ENCODE peak calls at places on chromosomes 2 and 18, in five cellular contexts. G, V, D, U and C are unnamed samples.

GRCh38 chr18:73199151-73199550 is 331.4 kb upstream of the NETO1 start:
- DNase-seq in G (no peak), V (no peak), D (no peak), U (no peak), C (no peak)

GRCh38 chr2:88603146-88603545 is 24.1 kb downstream of the EIF2AK3 start:
- DNase-seq in G (no peak), V (no peak), D (no peak), U (no peak), C (no peak)

GRCh38 chr18:49668583-49669290 is 106.9 kb downstream of the LIPG start:
- DNase-seq in G (peak), V (no peak), D (no peak), U (no peak), C (no peak)

GRCh38 chr2:22291074-22291473 is 1093.9 kb upstream of the KLHL29 start:
- DNase-seq in G (no peak), V (no peak), D (no peak), U (no peak), C (no peak)

GRCh38 chr2:95374916-95375471 is 27.5 kb upstream of the FAHD2A start:
- DNase-seq in G (no peak), V (no peak), D (peak), U (no peak), C (no peak)

GRCh38 chr2:239815638-239816035 is 209.5 kb downstream of the NDUFA10 start:
- DNase-seq in G (no peak), V (no peak), D (no peak), U (no peak), C (no peak)

GRCh38 chr2:207632575-207633492 is 7.6 kb upstream of the METTL21A start:
- DNase-seq in G (no peak), V (no peak), D (no peak), U (no peak), C (no peak)

GRCh38 chr2:217593732-217594131 is 409.1 kb downstream of the TNS1 start:
- DNase-seq in G (no peak), V (no peak), D (no peak), U (no peak), C (no peak)

GRCh38 chr2:168494190-168494711 is 38.2 kb downstream of the CERS6 start:
- DNase-seq in G (no peak), V (no peak), D (peak), U (no peak), C (peak)

GRCh38 chr2:199485732-199486335 is 28.1 kb upstream of the SATB2 start:
- DNase-seq in G (peak), V (no peak), D (peak), U (no peak), C (peak)

GRCh38 chr2:35915261-35915660 is 440.3 kb upstream of the CRIM1 start:
- DNase-seq in G (no peak), V (no peak), D (no peak), U (no peak), C (no peak)

GRCh38 chr18:4960578-4960977 is 236.5 kb downstream of the AKAIN1 start:
- DNase-seq in G (no peak), V (no peak), D (no peak), U (no peak), C (no peak)

GRCh38 chr2:27914046-27914792 is 23.7 kb downstream of the BABAM2 start:
- DNase-seq in G (no peak), V (no peak), D (no peak), U (no peak), C (no peak)

GRCh38 chr2:54629914-54630609 is 93.4 kb upstream of the EML6 start:
- DNase-seq in G (no peak), V (no peak), D (no peak), U (no peak), C (no peak)

GRCh38 chr2:42187886-42188285 is 18.7 kb downstream of the EML4 start:
- DNase-seq in G (no peak), V (no peak), D (no peak), U (no peak), C (no peak)